ENCODE peak calls at places on chromosomes 7 and 10, in six cellular contexts. V is aorta, R is fibroblast of mammary gland, F is GM23338, Y is GM23248, N is fibroblast of lung. E is an unnamed sample.

GRCh38 chr7:51316666-51317581 is at the start of gene COBL:
- DNase-seq in R (no peak), N (no peak), V (no peak), F (peak; percentile 86), Y (peak; percentile 38), E (no peak)

GRCh38 chr7:70294512-70294911 is 696.2 kb downstream of the AUTS2 start:
- DNase-seq in R (no peak), Y (no peak), V (no peak), F (no peak), N (no peak), E (no peak)

GRCh38 chr7:47297120-47297519 is 284.8 kb downstream of the TNS3 start:
- DNase-seq in R (no peak), N (no peak), V (no peak), F (no peak), Y (no peak), E (no peak)

GRCh38 chr7:45050198-45050597 is 38.6 kb downstream of the NACAD start:
- DNase-seq in N (no peak), R (no peak), Y (no peak), V (no peak), F (no peak), E (no peak)

GRCh38 chr7:31938650-31939049 is 131.6 kb downstream of the PDE1C start:
- DNase-seq in R (peak; percentile 38), F (peak; percentile 15), V (no peak), N (no peak), Y (peak; percentile 73), E (no peak)

GRCh38 chr7:77989981-77990566 is 191.5 kb downstream of the PHTF2 start:
- DNase-seq in V (no peak), Y (no peak), R (no peak), N (no peak), F (peak; percentile 74), E (no peak)

GRCh38 chr10:58856508-58857240 is 319.8 kb upstream of the PHYHIPL start:
- DNase-seq in N (peak; percentile 88), R (peak; percentile 95), V (peak; percentile 58), Y (peak; percentile 95), F (peak; percentile 48), E (peak; percentile 57)

GRCh38 chr7:1025747-1026581 is 18.4 kb upstream of the GPR146 start:
- DNase-seq in F (no peak), Y (no peak), R (no peak), V (no peak), N (no peak), E (no peak)

GRCh38 chr10:84543948-84544347 is 215.6 kb downstream of the CCSER2 start:
- DNase-seq in N (no peak), V (no peak), R (peak; percentile 55), Y (peak; percentile 54), F (no peak), E (no peak)

GRCh38 chr7:47453093-47454056 is 128.5 kb downstream of the TNS3 start:
- DNase-seq in V (peak; percentile 91), F (no peak), N (peak; percentile 96), Y (peak; percentile 96), R (peak; percentile 97), E (peak; percentile 90)

GRCh38 chr10:123996302-123996701 is 97.1 kb downstream of the CHST15 start:
- DNase-seq in Y (no peak), R (no peak), F (no peak), V (no peak), N (no peak), E (no peak)

GRCh38 chr10:124654686-124655085 is 89.5 kb downstream of the FAM53B start:
- DNase-seq in F (no peak), N (no peak), Y (no peak), V (no peak), R (no peak), E (no peak)

GRCh38 chr10:114634607-114634974 is 23.5 kb downstream of the ABLIM1 start:
- DNase-seq in R (peak; percentile 69), V (peak; percentile 86), Y (peak; percentile 97), F (no peak), N (peak; percentile 80), E (peak; percentile 90)

GRCh38 chr10:113897693-113898618 is 43.5 kb downstream of the NHLRC2 start:
- DNase-seq in R (no peak), V (no peak), Y (no peak), F (no peak), N (no peak), E (no peak)

GRCh38 chr7:85602196-85602595 is 415.3 kb upstream of the SEMA3D start:
- DNase-seq in Y (peak; percentile 14), N (peak; percentile 79), F (no peak), R (peak; percentile 38), V (no peak), E (no peak)

GRCh38 chr10:95445837-95446347 is 115.3 kb downstream of the SORBS1 start:
- DNase-seq in N (peak; percentile 82), R (peak; percentile 83), Y (peak; percentile 86), V (peak; percentile 79), F (peak; percentile 92), E (peak; percentile 89)

GRCh38 chr7:117381357-117381756 is 45.9 kb downstream of the ASZ1 start:
- DNase-seq in N (no peak), R (no peak), F (no peak), Y (no peak), V (no peak), E (no peak)

GRCh38 chr7:127632276-127632910 is 14.5 kb upstream of the PAX4 start:
- DNase-seq in Y (peak; percentile 81), F (no peak), R (peak; percentile 43), V (peak; percentile 51), N (peak; percentile 47), E (no peak)

GRCh38 chr7:151271699-151272355 is 23.3 kb upstream of the SMARCD3 start:
- DNase-seq in R (peak; percentile 64), F (no peak), N (peak; percentile 67), V (peak; percentile 76), Y (peak; percentile 53), E (peak; percentile 84)

GRCh38 chr10:125003146-125003900 is 61.4 kb downstream of the ZRANB1 start:
- DNase-seq in R (no peak), F (no peak), Y (no peak), N (no peak), V (peak; percentile 34), E (peak; percentile 66)

GRCh38 chr10:71771204-71771603 is 2.1 kb downstream of the VSIR start:
- DNase-seq in R (no peak), V (peak; percentile 44), Y (no peak), N (no peak), F (no peak), E (no peak)
- H3K4me3 ChIP-seq in R (no peak overlapping the region), V (no peak overlapping the region), Y (peak overlapping the region; percentile 86), N (no peak overlapping the region), F (no peak overlapping the region), E (peak overlapping the region; percentile 82)

GRCh38 chr7:74099031-74099430 is 15.4 kb downstream of the LIMK1 start:
- DNase-seq in N (no peak), Y (no peak), V (no peak), R (no peak), F (no peak), E (no peak)

GRCh38 chr7:74103219-74103772 is 19.7 kb downstream of the LIMK1 start:
- DNase-seq in F (no peak), Y (no peak), N (no peak), V (no peak), R (no peak), E (no peak)

GRCh38 chr7:74104702-74105101 is 21.1 kb downstream of the LIMK1 start:
- DNase-seq in R (no peak), Y (no peak), F (no peak), N (no peak), V (no peak), E (no peak)

GRCh38 chr7:74097937-74098614 is 14.5 kb downstream of the LIMK1 start:
- DNase-seq in R (peak; percentile 99), V (peak; percentile 69), N (peak; percentile 92), F (no peak), Y (peak; percentile 98), E (peak; percentile 75)

DNA sequence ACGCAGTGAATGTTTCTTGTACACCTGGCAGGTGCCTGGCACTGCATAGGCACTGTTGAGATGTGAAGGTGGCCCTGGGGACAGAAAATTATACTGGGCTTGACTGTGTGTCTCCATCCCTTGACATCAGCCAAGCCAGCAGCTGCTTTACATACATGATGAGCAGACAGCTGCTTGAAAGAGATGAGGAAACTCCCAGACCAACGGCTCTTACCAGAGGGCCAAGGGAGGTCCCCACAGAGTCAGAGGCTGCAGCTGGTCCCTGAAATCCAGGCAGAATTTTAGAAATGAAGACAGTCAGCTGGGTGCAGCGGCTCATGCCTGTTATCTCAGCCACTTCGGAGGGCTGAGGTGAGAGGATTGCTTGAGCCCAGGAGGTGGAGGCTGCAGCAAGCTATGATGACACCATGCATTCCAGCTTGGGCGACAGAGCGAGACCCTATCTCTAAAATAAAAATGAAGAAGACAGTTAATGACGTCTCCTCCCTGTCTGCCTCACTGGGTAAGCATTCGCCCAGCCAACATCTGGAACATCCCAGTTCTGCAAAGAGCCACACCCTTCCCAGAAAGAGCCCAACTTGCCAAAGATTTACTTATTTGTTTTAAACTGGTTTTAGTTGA is 17.6 kb downstream of the LIMK1 start:
- DNase-seq in F (no peak), N (peak; percentile 64), Y (peak; percentile 68), R (peak; percentile 51), V (no peak), E (no peak)
- H3K4me3 ChIP-seq in F (no peak overlapping the region), N (no peak overlapping the region), Y (no peak overlapping the region), R (no peak overlapping the region), V (no peak overlapping the region), E (no peak overlapping the region)

GRCh38 chr7:17502209-17502810 is 203.9 kb downstream of the AHR start:
- DNase-seq in Y (peak; percentile 17), N (no peak), V (no peak), R (no peak), F (no peak), E (no peak)

GRCh38 chr7:17501461-17502208 is 203.2 kb downstream of the AHR start:
- DNase-seq in N (peak; percentile 53), F (no peak), R (peak; percentile 57), Y (peak; percentile 70), V (no peak), E (no peak)

GRCh38 chr7:17506601-17507000 is 208.1 kb downstream of the AHR start:
- DNase-seq in F (no peak), V (no peak), N (peak; percentile 30), R (no peak), Y (no peak), E (no peak)

GRCh38 chr7:17507717-17508116 is 209.3 kb downstream of the AHR start:
- DNase-seq in F (no peak), Y (no peak), R (no peak), N (no peak), V (no peak), E (no peak)

DNA sequence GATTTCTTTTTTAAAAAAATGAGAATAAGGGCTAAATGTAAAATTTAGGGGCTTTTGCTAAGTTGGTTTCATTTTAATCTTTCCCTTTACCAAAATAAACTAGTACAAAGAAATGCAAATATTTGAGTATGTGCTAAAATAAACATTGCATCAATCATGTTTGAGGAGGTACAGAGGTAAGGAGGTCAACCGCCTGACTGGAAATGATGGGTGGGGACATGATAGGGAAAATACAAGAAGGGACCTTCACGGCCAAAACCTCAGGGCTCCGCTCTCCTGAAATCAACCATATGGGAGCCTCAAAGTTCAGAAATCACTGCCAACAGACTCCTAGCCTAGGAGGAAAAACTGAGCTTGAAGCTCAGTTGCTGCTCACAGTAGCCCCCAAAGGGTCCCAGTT is 207.6 kb downstream of the AHR start:
- DNase-seq in F (no peak), N (peak; percentile 80), V (no peak), Y (no peak), R (no peak), E (no peak)
- H3K4me3 ChIP-seq in F (no peak overlapping the region), N (no peak overlapping the region), V (no peak overlapping the region), Y (no peak overlapping the region), R (no peak overlapping the region), E (no peak overlapping the region)

DNA sequence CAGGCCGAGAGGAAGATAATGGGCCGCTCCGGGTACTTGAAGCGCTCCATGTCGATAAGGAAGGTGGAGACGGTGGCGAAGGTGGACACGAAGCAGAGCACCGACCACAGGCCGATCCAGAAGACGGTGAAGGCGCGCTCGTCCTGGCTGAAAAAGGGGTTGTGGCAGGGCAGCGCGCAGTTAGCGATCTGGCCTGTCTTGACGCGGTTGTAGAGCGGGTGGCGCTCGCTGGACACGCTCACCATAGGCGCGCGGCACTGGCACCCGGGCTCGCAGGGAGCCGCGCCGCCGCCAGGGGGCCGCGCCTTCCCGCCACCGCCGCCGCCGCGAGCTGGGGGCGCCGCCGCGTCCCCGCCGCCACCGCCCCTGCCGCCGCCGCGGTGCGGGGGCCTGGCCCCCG is 1.6 kb downstream of the FZD8 start:
- DNase-seq in R (peak; percentile 65), F (peak; percentile 83), Y (peak; percentile 91), N (peak; percentile 69), V (peak; percentile 74), E (peak; percentile 80)
- H3K4me3 ChIP-seq in R (peak overlapping the region; percentile 49), F (peak overlapping the region; percentile 44), Y (peak overlapping the region; percentile 73), N (peak overlapping the region; percentile 46), V (peak overlapping the region; percentile 59), E (peak overlapping the region; percentile 78)

E was measured in tibial artery.